ENCODE peak calls at places on chromosomes 7 and 10, in eight cellular contexts. One of them, this sample, is unnamed.

GRCh38 chr7:117349545-117349944 is 26.7 kb upstream of the WNT2 start:
- DNase-seq in astrocyte: no peak
- DNase-seq in retinal pigment epithelial cell: no peak
- DNase-seq in WERI-Rb-1: no peak
- DNase-seq in esophagus muscularis mucosa: no peak
- DNase-seq in BJ: no peak
- DNase-seq in cardiac muscle cell: no peak
- DNase-seq in cardiac fibroblast: no peak
- DNase-seq in this sample: no peak

GRCh38 chr10:16828731-16829175 is 11.5 kb upstream of the RSU1 start:
- DNase-seq in astrocyte: peak
- DNase-seq in retinal pigment epithelial cell: peak
- DNase-seq in WERI-Rb-1: no peak
- DNase-seq in esophagus muscularis mucosa: no peak
- DNase-seq in BJ: peak
- DNase-seq in cardiac muscle cell: peak
- DNase-seq in cardiac fibroblast: peak
- DNase-seq in this sample: peak

GRCh38 chr10:52232561-52233350 is 81.3 kb upstream of the DKK1 start:
- DNase-seq in astrocyte: no peak
- DNase-seq in retinal pigment epithelial cell: no peak
- DNase-seq in WERI-Rb-1: no peak
- DNase-seq in esophagus muscularis mucosa: no peak
- DNase-seq in BJ: no peak
- DNase-seq in cardiac muscle cell: peak
- DNase-seq in cardiac fibroblast: peak
- DNase-seq in this sample: no peak

GRCh38 chr10:73519336-73519735 is 23.5 kb upstream of the PPP3CB start:
- DNase-seq in astrocyte: no peak
- DNase-seq in retinal pigment epithelial cell: no peak
- DNase-seq in WERI-Rb-1: no peak
- DNase-seq in esophagus muscularis mucosa: no peak
- DNase-seq in BJ: no peak
- DNase-seq in cardiac muscle cell: no peak
- DNase-seq in cardiac fibroblast: no peak
- DNase-seq in this sample: no peak

GRCh38 chr7:96998765-96999164 is 6.6 kb upstream of the DLX6 start:
- DNase-seq in astrocyte: no peak
- DNase-seq in retinal pigment epithelial cell: no peak
- DNase-seq in WERI-Rb-1: no peak
- DNase-seq in esophagus muscularis mucosa: peak
- DNase-seq in BJ: no peak
- DNase-seq in cardiac muscle cell: no peak
- DNase-seq in cardiac fibroblast: no peak
- DNase-seq in this sample: no peak

GRCh38 chr7:28145931-28146330 is 34.7 kb downstream of the JAZF1 start:
- DNase-seq in astrocyte: no peak
- DNase-seq in retinal pigment epithelial cell: no peak
- DNase-seq in WERI-Rb-1: no peak
- DNase-seq in esophagus muscularis mucosa: no peak
- DNase-seq in BJ: no peak
- DNase-seq in cardiac muscle cell: no peak
- DNase-seq in cardiac fibroblast: no peak
- DNase-seq in this sample: no peak

GRCh38 chr10:83941189-83941588 is 198.1 kb upstream of the GHITM start:
- DNase-seq in astrocyte: no peak
- DNase-seq in retinal pigment epithelial cell: no peak
- DNase-seq in WERI-Rb-1: no peak
- DNase-seq in esophagus muscularis mucosa: peak
- DNase-seq in BJ: no peak
- DNase-seq in cardiac muscle cell: no peak
- DNase-seq in cardiac fibroblast: no peak
- DNase-seq in this sample: no peak

GRCh38 chr10:96401036-96401435 is 42.2 kb upstream of the OPALIN start:
- DNase-seq in astrocyte: no peak
- DNase-seq in retinal pigment epithelial cell: no peak
- DNase-seq in WERI-Rb-1: no peak
- DNase-seq in esophagus muscularis mucosa: no peak
- DNase-seq in BJ: no peak
- DNase-seq in cardiac muscle cell: no peak
- DNase-seq in cardiac fibroblast: no peak
- DNase-seq in this sample: no peak

GRCh38 chr10:51886438-51887068 is 187.2 kb upstream of the CSTF2T start:
- DNase-seq in astrocyte: peak
- DNase-seq in retinal pigment epithelial cell: no peak
- DNase-seq in WERI-Rb-1: no peak
- DNase-seq in esophagus muscularis mucosa: no peak
- DNase-seq in BJ: no peak
- DNase-seq in cardiac muscle cell: peak
- DNase-seq in cardiac fibroblast: peak
- DNase-seq in this sample: peak

GRCh38 chr10:52210161-52210560 is 103.9 kb upstream of the DKK1 start:
- DNase-seq in astrocyte: no peak
- DNase-seq in retinal pigment epithelial cell: no peak
- DNase-seq in WERI-Rb-1: no peak
- DNase-seq in esophagus muscularis mucosa: no peak
- DNase-seq in BJ: no peak
- DNase-seq in cardiac muscle cell: no peak
- DNase-seq in cardiac fibroblast: no peak
- DNase-seq in this sample: no peak

GRCh38 chr7:89182116-89182515 is 386.6 kb upstream of the TEX47 start:
- DNase-seq in astrocyte: no peak
- DNase-seq in retinal pigment epithelial cell: no peak
- DNase-seq in WERI-Rb-1: no peak
- DNase-seq in esophagus muscularis mucosa: no peak
- DNase-seq in BJ: no peak
- DNase-seq in cardiac muscle cell: no peak
- DNase-seq in cardiac fibroblast: no peak
- DNase-seq in this sample: no peak
- TF ChIP-seq CTCF in astrocyte: no peak
- TF ChIP-seq CTCF in retinal pigment epithelial cell: no peak
- TF ChIP-seq CTCF in WERI-Rb-1: no peak
- TF ChIP-seq CTCF in esophagus muscularis mucosa: no peak
- TF ChIP-seq CTCF in BJ: no peak
- TF ChIP-seq CTCF in cardiac muscle cell: no peak
- TF ChIP-seq CTCF in cardiac fibroblast: no peak
- TF ChIP-seq CTCF in this sample: no peak

GRCh38 chr10:92848037-92848440 is 281 bp upstream of the EXOC6 start:
- DNase-seq in astrocyte: no peak
- DNase-seq in retinal pigment epithelial cell: no peak
- DNase-seq in WERI-Rb-1: no peak
- DNase-seq in esophagus muscularis mucosa: no peak
- DNase-seq in BJ: no peak
- DNase-seq in cardiac muscle cell: no peak
- DNase-seq in cardiac fibroblast: no peak
- DNase-seq in this sample: no peak
- H3K4me3 ChIP-seq in astrocyte: peak
- H3K4me3 ChIP-seq in retinal pigment epithelial cell: peak
- H3K4me3 ChIP-seq in WERI-Rb-1: peak
- H3K4me3 ChIP-seq in esophagus muscularis mucosa: peak
- H3K4me3 ChIP-seq in BJ: peak
- H3K4me3 ChIP-seq in cardiac muscle cell: peak
- H3K4me3 ChIP-seq in cardiac fibroblast: peak
- H3K4me3 ChIP-seq in this sample: peak

GRCh38 chr10:88108115-88108610 is 244.7 kb downstream of the PTEN start:
- DNase-seq in astrocyte: no peak
- DNase-seq in retinal pigment epithelial cell: no peak
- DNase-seq in WERI-Rb-1: peak
- DNase-seq in esophagus muscularis mucosa: peak
- DNase-seq in BJ: no peak
- DNase-seq in cardiac muscle cell: no peak
- DNase-seq in cardiac fibroblast: no peak
- DNase-seq in this sample: no peak
- TF ChIP-seq CTCF in astrocyte: no peak
- TF ChIP-seq CTCF in retinal pigment epithelial cell: no peak
- TF ChIP-seq CTCF in WERI-Rb-1: no peak
- TF ChIP-seq CTCF in esophagus muscularis mucosa: no peak
- TF ChIP-seq CTCF in BJ: no peak
- TF ChIP-seq CTCF in cardiac muscle cell: no peak
- TF ChIP-seq CTCF in cardiac fibroblast: no peak
- TF ChIP-seq CTCF in this sample: no peak

DNA sequence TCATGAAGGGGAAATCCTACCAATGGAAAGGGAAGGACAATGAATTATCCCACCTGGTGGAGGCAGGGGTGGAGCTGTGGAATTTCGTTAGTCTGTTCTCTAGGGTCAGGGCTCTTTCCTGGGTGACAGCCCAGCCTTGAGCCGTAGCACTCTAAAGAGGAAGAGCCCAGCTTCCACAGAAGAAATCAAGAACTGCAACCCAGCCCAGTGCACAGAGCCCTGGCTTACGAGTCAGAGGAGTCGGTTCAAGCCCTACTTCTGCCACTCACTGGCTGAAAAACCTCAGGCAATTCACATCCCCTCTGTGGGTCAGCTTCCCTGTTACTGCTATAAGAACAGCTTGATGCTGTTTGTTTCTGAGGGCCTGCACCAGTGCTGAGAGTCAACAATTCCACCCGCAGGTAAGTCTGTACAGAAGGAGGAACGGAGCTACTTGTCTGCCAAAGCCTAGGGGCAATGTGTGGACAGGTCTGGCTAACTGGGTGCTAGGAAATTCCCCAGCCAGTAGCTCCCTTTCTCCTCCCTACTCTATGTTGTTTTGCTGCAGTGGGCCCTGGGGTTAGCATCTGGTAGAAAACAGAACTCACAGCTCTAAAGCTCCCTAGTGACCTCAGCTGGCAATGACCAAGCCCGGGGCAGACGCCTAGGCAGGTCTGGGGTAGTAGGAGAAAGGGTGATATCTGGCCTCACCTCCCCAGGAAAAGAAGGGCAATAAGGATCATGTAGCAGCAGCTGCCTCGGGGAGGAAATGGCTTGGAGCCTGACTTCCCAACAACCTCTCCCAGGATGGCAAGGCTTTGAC is 3.3 kb downstream of the AVPI1 start:
- DNase-seq in astrocyte: peak
- DNase-seq in retinal pigment epithelial cell: no peak
- DNase-seq in WERI-Rb-1: no peak
- DNase-seq in esophagus muscularis mucosa: no peak
- DNase-seq in BJ: no peak
- DNase-seq in cardiac muscle cell: peak
- DNase-seq in cardiac fibroblast: peak
- DNase-seq in this sample: peak
- H3K4me3 ChIP-seq in astrocyte: no peak
- H3K4me3 ChIP-seq in retinal pigment epithelial cell: peak
- H3K4me3 ChIP-seq in WERI-Rb-1: no peak
- H3K4me3 ChIP-seq in esophagus muscularis mucosa: peak
- H3K4me3 ChIP-seq in BJ: peak
- H3K4me3 ChIP-seq in cardiac muscle cell: no peak
- H3K4me3 ChIP-seq in cardiac fibroblast: peak
- H3K4me3 ChIP-seq in this sample: peak

DNA sequence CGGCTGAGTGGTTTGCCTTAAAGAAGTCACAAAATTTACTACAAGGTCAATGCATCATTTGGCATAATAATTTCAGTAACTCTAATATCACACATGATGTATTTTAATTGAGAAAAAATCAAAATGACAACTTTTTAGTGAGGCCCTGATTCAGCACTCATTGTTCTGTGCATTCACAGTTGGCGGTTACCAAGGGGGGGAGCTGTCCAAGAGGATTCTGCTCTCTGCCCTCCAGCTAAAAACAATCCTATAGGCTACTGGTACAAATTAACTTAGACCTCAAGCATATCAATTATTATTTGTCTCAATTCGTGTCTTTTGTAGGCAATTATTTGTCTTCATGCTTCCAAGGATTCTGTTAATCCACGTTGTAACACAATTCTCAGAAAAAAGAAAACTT is 111.9 kb upstream of the NOBOX start:
- DNase-seq in astrocyte: no peak
- DNase-seq in retinal pigment epithelial cell: no peak
- DNase-seq in WERI-Rb-1: no peak
- DNase-seq in esophagus muscularis mucosa: no peak
- DNase-seq in BJ: no peak
- DNase-seq in cardiac muscle cell: no peak
- DNase-seq in cardiac fibroblast: no peak
- DNase-seq in this sample: no peak
- TF ChIP-seq CTCF in astrocyte: no peak
- TF ChIP-seq CTCF in retinal pigment epithelial cell: no peak
- TF ChIP-seq CTCF in WERI-Rb-1: no peak
- TF ChIP-seq CTCF in esophagus muscularis mucosa: no peak
- TF ChIP-seq CTCF in BJ: no peak
- TF ChIP-seq CTCF in cardiac muscle cell: no peak
- TF ChIP-seq CTCF in cardiac fibroblast: no peak
- TF ChIP-seq CTCF in this sample: no peak

GRCh38 chr10:100737359-100738054 is 7.9 kb upstream of the PAX2 start:
- DNase-seq in astrocyte: no peak
- DNase-seq in retinal pigment epithelial cell: no peak
- DNase-seq in WERI-Rb-1: no peak
- DNase-seq in esophagus muscularis mucosa: no peak
- DNase-seq in BJ: no peak
- DNase-seq in cardiac muscle cell: no peak
- DNase-seq in cardiac fibroblast: no peak
- DNase-seq in this sample: no peak
- H3K4me3 ChIP-seq in astrocyte: no peak
- H3K4me3 ChIP-seq in retinal pigment epithelial cell: no peak
- H3K4me3 ChIP-seq in WERI-Rb-1: no peak
- H3K4me3 ChIP-seq in esophagus muscularis mucosa: peak
- H3K4me3 ChIP-seq in BJ: no peak
- H3K4me3 ChIP-seq in cardiac muscle cell: no peak
- H3K4me3 ChIP-seq in cardiac fibroblast: no peak
- H3K4me3 ChIP-seq in this sample: peak

DNA sequence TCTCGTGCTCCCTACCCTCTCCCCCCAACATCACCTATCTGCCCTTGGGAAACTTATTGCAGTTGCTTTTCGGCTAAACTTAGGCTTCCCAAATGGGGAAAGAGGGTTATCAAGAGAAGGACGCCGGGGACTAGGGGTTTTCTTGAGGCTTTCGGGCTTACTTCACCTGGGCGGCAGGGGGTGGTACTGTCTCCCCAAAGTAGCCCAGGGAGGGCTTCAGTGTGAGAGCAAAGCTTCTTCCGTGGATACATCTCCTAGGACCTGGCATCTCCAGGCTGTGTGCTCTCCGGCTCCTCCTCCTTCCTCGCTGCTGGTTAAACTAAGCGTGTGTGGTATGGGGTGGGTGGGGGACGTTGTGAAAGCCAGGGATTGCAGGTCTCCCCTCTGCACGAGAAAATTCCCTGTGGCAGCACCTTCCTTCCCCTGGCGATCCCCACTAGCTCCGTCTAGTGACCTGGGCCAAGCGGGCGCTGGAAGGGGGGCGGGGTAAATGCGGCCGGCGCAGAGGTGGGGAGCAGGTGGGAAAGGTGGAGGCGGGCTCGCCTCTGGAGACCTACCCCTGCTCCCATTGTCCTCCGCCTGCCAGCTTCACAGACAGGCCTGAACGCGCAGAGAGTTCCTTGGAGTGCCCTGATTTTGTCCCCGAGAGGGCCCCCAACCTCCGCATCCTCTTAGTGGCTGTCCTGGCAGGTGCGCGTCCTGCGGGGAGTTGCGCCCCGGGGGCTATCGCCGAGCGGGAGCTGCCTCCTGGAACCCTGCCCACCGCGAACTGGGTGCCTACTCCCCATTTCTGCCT is 1.2 kb downstream of the PLXDC2 start:
- DNase-seq in astrocyte: no peak
- DNase-seq in retinal pigment epithelial cell: no peak
- DNase-seq in WERI-Rb-1: peak
- DNase-seq in esophagus muscularis mucosa: no peak
- DNase-seq in BJ: no peak
- DNase-seq in cardiac muscle cell: peak
- DNase-seq in cardiac fibroblast: peak
- DNase-seq in this sample: no peak
- TF ChIP-seq CTCF in astrocyte: no peak
- TF ChIP-seq CTCF in retinal pigment epithelial cell: peak
- TF ChIP-seq CTCF in WERI-Rb-1: no peak
- TF ChIP-seq CTCF in esophagus muscularis mucosa: peak
- TF ChIP-seq CTCF in BJ: no peak
- TF ChIP-seq CTCF in cardiac muscle cell: peak
- TF ChIP-seq CTCF in cardiac fibroblast: peak
- TF ChIP-seq CTCF in this sample: peak

GRCh38 chr7:29320577-29320976 is 126.0 kb downstream of the CHN2 start:
- DNase-seq in astrocyte: no peak
- DNase-seq in retinal pigment epithelial cell: no peak
- DNase-seq in WERI-Rb-1: no peak
- DNase-seq in esophagus muscularis mucosa: no peak
- DNase-seq in BJ: no peak
- DNase-seq in cardiac muscle cell: no peak
- DNase-seq in cardiac fibroblast: no peak
- DNase-seq in this sample: no peak
- H3K4me3 ChIP-seq in astrocyte: no peak
- H3K4me3 ChIP-seq in retinal pigment epithelial cell: no peak
- H3K4me3 ChIP-seq in WERI-Rb-1: no peak
- H3K4me3 ChIP-seq in esophagus muscularis mucosa: no peak
- H3K4me3 ChIP-seq in BJ: no peak
- H3K4me3 ChIP-seq in cardiac muscle cell: no peak
- H3K4me3 ChIP-seq in cardiac fibroblast: no peak
- H3K4me3 ChIP-seq in this sample: no peak